ENCODE peak calls at places on chromosome 13, in seven cellular contexts. A is progenitor cell of endocrine pancreas, W is neural crest cell, E is mammary epithelial cell, B is WTC11, L is cardiac fibroblast, P is fibroblast of lung. H is an unnamed sample.

GRCh38 chr13:80010846-80011245 is 330.1 kb downstream of the SPRY2 start:
- DNase-seq in A (no peak), B (no peak), E (no peak), L (no peak), W (no peak), P (no peak), H (no peak)

GRCh38 chr13:26300140-26300539 is 46.2 kb downstream of the CDK8 start:
- DNase-seq in A (no peak), E (peak; percentile 70), L (peak; percentile 50), B (no peak), W (no peak), P (peak; percentile 89), H (no peak)

GRCh38 chr13:23608704-23609413 is 38.6 kb downstream of the TNFRSF19 start:
- DNase-seq in E (no peak), B (no peak), P (no peak), A (no peak), W (no peak), L (peak; percentile 28), H (peak; percentile 74)

GRCh38 chr13:22161871-22162270 is 491.0 kb downstream of the FGF9 start:
- DNase-seq in W (no peak), L (no peak), P (no peak), A (no peak), E (no peak), B (no peak), H (no peak)

GRCh38 chr13:111537115-111537728 is 216.8 kb downstream of the TEX29 start:
- DNase-seq in A (no peak), L (no peak), E (no peak), B (no peak), P (no peak), W (no peak), H (no peak)

GRCh38 chr13:30431269-30431950 is 9.1 kb downstream of the UBE2L5 start:
- DNase-seq in E (peak; percentile 86), A (no peak), P (peak; percentile 45), B (no peak), L (no peak), W (no peak), H (no peak)

GRCh38 chr13:67100723-67101122 is 129.4 kb downstream of the PCDH9 start:
- DNase-seq in B (no peak), A (no peak), W (no peak), L (no peak), P (peak; percentile 79), E (no peak), H (no peak)

GRCh38 chr13:26541678-26542553 is 15.6 kb upstream of the WASF3 start:
- DNase-seq in L (no peak), A (no peak), P (no peak), E (no peak), W (no peak), B (no peak), H (no peak)

GRCh38 chr13:47794963-47795362 is 206.1 kb downstream of the SUCLA2 start:
- DNase-seq in B (no peak), W (no peak), P (no peak), L (peak; percentile 26), A (no peak), E (peak; percentile 4), H (no peak)

GRCh38 chr13:69524459-69525155 is 583.0 kb upstream of the ATXN8OS start:
- DNase-seq in W (no peak), L (no peak), E (no peak), A (no peak), B (no peak), P (no peak), H (no peak)

GRCh38 chr13:60647547-60647946 is 250.5 kb downstream of the TDRD3 start:
- DNase-seq in B (no peak), P (no peak), E (no peak), A (no peak), W (no peak), L (no peak), H (no peak)

GRCh38 chr13:41707192-41707858 is 250.0 kb downstream of the RGCC start:
- DNase-seq in A (no peak), P (no peak), B (no peak), W (no peak), E (no peak), L (peak; percentile 52), H (no peak)

GRCh38 chr13:48531416-48532145 is 1.3 kb downstream of the RCBTB2 start:
- DNase-seq in A (no peak), E (peak; percentile 2), B (no peak), W (no peak), L (no peak), P (no peak), H (no peak)

GRCh38 chr13:48585456-48585840 is 52.6 kb upstream of the RCBTB2 start:
- DNase-seq in B (no peak), L (peak; percentile 88), E (peak; percentile 95), W (peak; percentile 23), A (no peak), P (peak; percentile 82), H (no peak)

GRCh38 chr13:30371649-30372265 is 50.5 kb upstream of the UBE2L5 start:
- DNase-seq in W (no peak), P (peak; percentile 72), B (no peak), A (no peak), E (peak; percentile 88), L (no peak), H (no peak)

GRCh38 chr13:27176772-27177171 is 5.2 kb upstream of the USP12 start:
- DNase-seq in E (no peak), W (no peak), L (no peak), A (no peak), B (no peak), P (no peak), H (no peak)

GRCh38 chr13:43786766-43787517 is at the start of gene ENOX1:
- DNase-seq in A (peak; percentile 46), P (peak; percentile 72), E (peak; percentile 64), L (peak; percentile 86), W (peak; percentile 56), B (peak; percentile 63), H (peak; percentile 82)

GRCh38 chr13:75079226-75079625 is 402.7 kb downstream of the TBC1D4 start:
- DNase-seq in L (peak; percentile 14), P (peak; percentile 82), E (peak; percentile 34), B (no peak), W (no peak), A (no peak), H (no peak)

GRCh38 chr13:21683034-21683733 is 12.3 kb downstream of the FGF9 start:
- DNase-seq in L (no peak), B (no peak), E (peak; percentile 96), P (peak; percentile 89), A (no peak), W (no peak), H (no peak)

GRCh38 chr13:28796938-28797257 is 23.2 kb upstream of the MTUS2 start:
- DNase-seq in A (no peak), P (no peak), L (no peak), W (no peak), B (no peak), E (no peak), H (no peak)

GRCh38 chr13:28744091-28744536 is 25.3 kb upstream of the SLC46A3 start:
- DNase-seq in P (peak; percentile 55), L (peak; percentile 70), E (no peak), W (no peak), B (no peak), A (no peak), H (no peak)

GRCh38 chr13:49444517-49445395 is 682 bp downstream of the SETDB2 start:
- DNase-seq in L (peak; percentile 63), E (peak; percentile 52), W (no peak), A (no peak), B (no peak), P (peak; percentile 64), H (no peak)

GRCh38 chr13:62627226-62627625 is 1211.6 kb upstream of the PCDH20 start:
- DNase-seq in E (no peak), A (no peak), B (no peak), P (no peak), W (no peak), L (no peak), H (no peak)

DNA sequence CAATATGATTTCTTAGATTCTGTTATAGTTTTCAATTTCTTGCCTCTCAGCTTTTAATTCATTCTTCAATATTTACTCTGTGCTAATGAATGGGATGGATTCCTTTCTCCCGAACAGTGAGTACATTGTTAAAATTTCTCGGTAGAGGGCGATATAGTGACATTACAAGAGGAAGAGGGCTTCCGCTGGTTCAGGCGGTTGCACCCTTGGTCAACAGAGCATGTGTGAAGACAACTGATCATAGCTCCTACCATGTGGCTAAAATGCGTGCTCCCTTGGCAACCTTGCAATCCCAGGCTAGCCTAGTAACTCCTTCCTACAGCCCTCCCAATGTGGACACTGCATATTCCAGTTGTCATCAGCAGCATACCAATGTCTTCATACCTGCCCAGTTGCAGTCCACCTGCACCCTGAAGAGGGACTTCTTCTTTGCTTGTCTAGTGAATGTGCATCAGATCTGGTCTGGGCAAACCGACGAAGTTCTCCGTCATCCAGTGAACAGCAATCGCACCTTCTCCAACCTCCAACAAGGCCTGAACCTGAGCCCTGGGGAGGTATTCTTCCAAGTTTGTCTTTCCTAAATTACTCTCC is 653.0 kb upstream of the GPC6 start:
- DNase-seq in P (peak; percentile 33), A (no peak), B (peak; percentile 33), E (no peak), L (peak; percentile 43), W (no peak), H (peak; percentile 31)
- TF ChIP-seq CTCF in P (no peak), A (peak; percentile 57), B (peak; percentile 31), E (no peak), L (no peak), W (peak; percentile 56), H (peak; percentile 67)

GRCh38 chr13:98945863-98946605 is 31.8 kb downstream of the DOCK9 start:
- DNase-seq in L (no peak), P (no peak), W (no peak), A (no peak), E (no peak), B (no peak), H (no peak)
- TF ChIP-seq CTCF in L (no peak), P (no peak), W (no peak), A (no peak), E (no peak), B (no peak), H (no peak)

DNA sequence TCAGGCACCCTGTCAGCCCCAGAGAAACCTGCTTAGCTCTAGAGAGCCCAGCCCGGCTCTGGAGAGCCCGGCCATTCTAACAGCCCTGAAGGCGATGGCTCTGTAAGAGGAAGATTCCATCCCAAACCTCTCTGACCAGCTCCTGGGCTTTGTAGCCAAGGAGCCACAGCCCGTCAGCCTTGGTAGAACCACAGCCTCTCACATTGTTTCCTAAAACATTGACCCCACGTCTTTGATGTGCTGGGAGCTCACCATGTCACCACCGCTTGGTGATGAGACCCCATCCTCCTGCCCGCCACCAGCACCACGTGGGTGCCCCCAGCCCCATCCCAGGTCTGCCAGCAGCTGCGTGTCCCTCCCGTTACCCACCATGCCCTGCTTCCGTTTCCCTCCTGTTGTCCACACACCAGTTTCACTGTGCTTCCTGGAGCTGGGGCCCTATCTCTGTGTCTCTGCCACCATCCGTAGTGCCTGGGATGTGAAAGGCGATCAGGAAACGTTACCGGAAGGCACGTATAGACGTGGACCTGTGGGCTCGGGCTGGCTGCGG is 94.2 kb upstream of the MCF2L start:
- DNase-seq in W (no peak), A (no peak), P (no peak), E (no peak), L (no peak), B (no peak), H (peak; percentile 5)
- TF ChIP-seq CTCF in W (peak; percentile 13), A (no peak), P (no peak), E (no peak), L (no peak), B (no peak), H (peak; percentile 55)

DNA sequence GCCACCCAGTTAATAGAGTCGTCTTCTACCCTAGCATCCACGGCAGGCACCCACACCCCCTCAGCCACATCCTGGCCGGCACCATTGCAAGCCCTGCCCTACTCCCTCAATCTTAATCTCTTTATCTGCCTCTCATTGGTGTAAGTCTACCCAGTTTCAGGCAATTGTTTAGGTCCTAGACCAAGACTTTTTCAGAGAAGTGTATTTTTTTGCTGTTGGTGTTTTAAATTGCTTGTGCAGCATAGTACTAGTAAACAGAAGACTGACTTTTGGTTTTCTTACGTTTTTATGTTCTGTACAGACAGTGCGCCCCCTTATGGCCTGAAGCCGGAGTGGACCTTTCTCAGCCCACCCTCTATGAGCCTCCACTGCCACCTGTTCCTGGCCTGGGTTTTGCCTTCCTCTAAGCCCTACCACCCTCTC is 2.3 kb upstream of the LCP1 start:
- DNase-seq in E (no peak), A (no peak), B (peak; percentile 72), W (peak; percentile 33), P (no peak), L (peak; percentile 6), H (peak; percentile 54)
- TF ChIP-seq CTCF in E (peak; percentile 29), A (peak; percentile 58), B (peak; percentile 70), W (peak; percentile 59), P (peak; percentile 28), L (peak; percentile 50), H (peak; percentile 54)